ENCODE peak calls at places on chromosome 1, in four cellular contexts. One of them, this sample, is unnamed.

GRCh38 chr1:36096500-36097412 is 8.1 kb downstream of the ADPRS start:
- DNase-seq in right cardiac atrium: no peak
- DNase-seq in astrocyte of the spinal cord: no peak
- DNase-seq in heart right ventricle: no peak
- DNase-seq in this sample: no peak

GRCh38 chr1:170530972-170531757 is 801 bp upstream of the GORAB start:
- DNase-seq in right cardiac atrium: peak
- DNase-seq in astrocyte of the spinal cord: no peak
- DNase-seq in heart right ventricle: peak
- DNase-seq in this sample: no peak

GRCh38 chr1:185317034-185317885 is at the start of gene IVNS1ABP:
- DNase-seq in right cardiac atrium: peak
- DNase-seq in astrocyte of the spinal cord: peak
- DNase-seq in heart right ventricle: peak
- DNase-seq in this sample: peak

GRCh38 chr1:53549287-53549686 is 90.1 kb downstream of the DMRTB1 start:
- DNase-seq in right cardiac atrium: no peak
- DNase-seq in astrocyte of the spinal cord: no peak
- DNase-seq in heart right ventricle: no peak
- DNase-seq in this sample: no peak

GRCh38 chr1:204314209-204314892 is 45.4 kb downstream of the PLEKHA6 start:
- DNase-seq in right cardiac atrium: no peak
- DNase-seq in astrocyte of the spinal cord: no peak
- DNase-seq in heart right ventricle: no peak
- DNase-seq in this sample: no peak

GRCh38 chr1:35594005-35594760 is 21.1 kb downstream of the TFAP2E start:
- DNase-seq in right cardiac atrium: no peak
- DNase-seq in astrocyte of the spinal cord: no peak
- DNase-seq in heart right ventricle: no peak
- DNase-seq in this sample: no peak

GRCh38 chr1:183742367-183742766 is 62.6 kb upstream of the RGL1 start:
- DNase-seq in right cardiac atrium: no peak
- DNase-seq in astrocyte of the spinal cord: no peak
- DNase-seq in heart right ventricle: no peak
- DNase-seq in this sample: no peak

GRCh38 chr1:47991187-47991586 is 6.0 kb downstream of the TRABD2B start:
- DNase-seq in right cardiac atrium: no peak
- DNase-seq in astrocyte of the spinal cord: peak
- DNase-seq in heart right ventricle: no peak
- DNase-seq in this sample: no peak

GRCh38 chr1:207346562-207346912 is 25.1 kb downstream of the CD55 start:
- DNase-seq in right cardiac atrium: no peak
- DNase-seq in astrocyte of the spinal cord: no peak
- DNase-seq in heart right ventricle: peak
- DNase-seq in this sample: no peak

GRCh38 chr1:182507685-182508084 is 57.7 kb downstream of the RGSL1 start:
- DNase-seq in right cardiac atrium: no peak
- DNase-seq in astrocyte of the spinal cord: no peak
- DNase-seq in heart right ventricle: peak
- DNase-seq in this sample: no peak

GRCh38 chr1:147794570-147794969 is 34.2 kb upstream of the GJA5 start:
- DNase-seq in right cardiac atrium: peak
- DNase-seq in astrocyte of the spinal cord: no peak
- DNase-seq in heart right ventricle: peak
- DNase-seq in this sample: no peak

GRCh38 chr1:67347688-67348472 is 40.2 kb downstream of the IL12RB2 start:
- DNase-seq in right cardiac atrium: peak
- DNase-seq in astrocyte of the spinal cord: peak
- DNase-seq in heart right ventricle: peak
- DNase-seq in this sample: no peak

GRCh38 chr1:183039985-183040447 is 16.8 kb downstream of the LAMC1 start:
- DNase-seq in right cardiac atrium: no peak
- DNase-seq in astrocyte of the spinal cord: peak
- DNase-seq in heart right ventricle: no peak
- DNase-seq in this sample: no peak

GRCh38 chr1:210446479-210446878 is 117.8 kb downstream of the HHAT start:
- DNase-seq in right cardiac atrium: no peak
- DNase-seq in astrocyte of the spinal cord: peak
- DNase-seq in heart right ventricle: no peak
- DNase-seq in this sample: no peak

GRCh38 chr1:59005491-59006308 is 221.9 kb upstream of the JUN start:
- DNase-seq in right cardiac atrium: no peak
- DNase-seq in astrocyte of the spinal cord: no peak
- DNase-seq in heart right ventricle: no peak
- DNase-seq in this sample: no peak

GRCh38 chr1:210239295-210240155 is 6.9 kb downstream of the SERTAD4 start:
- DNase-seq in right cardiac atrium: peak
- DNase-seq in astrocyte of the spinal cord: peak
- DNase-seq in heart right ventricle: no peak
- DNase-seq in this sample: no peak

GRCh38 chr1:237204841-237205240 is 162.9 kb downstream of the RYR2 start:
- DNase-seq in right cardiac atrium: no peak
- DNase-seq in astrocyte of the spinal cord: no peak
- DNase-seq in heart right ventricle: no peak
- DNase-seq in this sample: no peak

GRCh38 chr1:84145051-84145450 is 980 bp downstream of the PRKACB start:
- DNase-seq in right cardiac atrium: no peak
- DNase-seq in astrocyte of the spinal cord: no peak
- DNase-seq in heart right ventricle: no peak
- DNase-seq in this sample: no peak

GRCh38 chr1:24749886-24750285 is 4.6 kb downstream of the CLIC4 start:
- DNase-seq in right cardiac atrium: no peak
- DNase-seq in astrocyte of the spinal cord: no peak
- DNase-seq in heart right ventricle: no peak
- DNase-seq in this sample: no peak

GRCh38 chr1:160707171-160708109 is 4.2 kb downstream of the CD48 start:
- DNase-seq in right cardiac atrium: no peak
- DNase-seq in astrocyte of the spinal cord: no peak
- DNase-seq in heart right ventricle: no peak
- DNase-seq in this sample: no peak

GRCh38 chr1:214983126-214983869 is 99.2 kb upstream of the KCNK2 start:
- DNase-seq in right cardiac atrium: no peak
- DNase-seq in astrocyte of the spinal cord: peak
- DNase-seq in heart right ventricle: no peak
- DNase-seq in this sample: no peak

GRCh38 chr1:55244476-55245109 is 29.4 kb upstream of the USP24 start:
- DNase-seq in right cardiac atrium: peak
- DNase-seq in astrocyte of the spinal cord: no peak
- DNase-seq in heart right ventricle: no peak
- DNase-seq in this sample: no peak

GRCh38 chr1:96508226-96508625 is 213.4 kb upstream of the PTBP2 start:
- DNase-seq in right cardiac atrium: no peak
- DNase-seq in astrocyte of the spinal cord: no peak
- DNase-seq in heart right ventricle: no peak
- DNase-seq in this sample: no peak

This sample was measured in ureter.